ENCODE peak calls at places on chromosomes 2 and 18, in seven cellular contexts. One of them, this sample, is unnamed.

GRCh38 chr2:98875081-98875728 is 60.8 kb downstream of the CRACDL start:
- DNase-seq in bronchial epithelial cell: no peak
- DNase-seq in progenitor cell of endocrine pancreas: no peak
- DNase-seq in adrenal gland: no peak
- DNase-seq in psoas muscle: no peak
- DNase-seq in cardiac fibroblast: peak
- DNase-seq in PC-9: no peak
- DNase-seq in this sample: no peak

GRCh38 chr2:557635-558301 is 119.4 kb downstream of the TMEM18 start:
- DNase-seq in bronchial epithelial cell: no peak
- DNase-seq in progenitor cell of endocrine pancreas: no peak
- DNase-seq in adrenal gland: no peak
- DNase-seq in psoas muscle: no peak
- DNase-seq in cardiac fibroblast: no peak
- DNase-seq in PC-9: no peak
- DNase-seq in this sample: no peak

GRCh38 chr2:111930875-111931274 is 32.5 kb downstream of the MERTK start:
- DNase-seq in bronchial epithelial cell: peak
- DNase-seq in progenitor cell of endocrine pancreas: no peak
- DNase-seq in adrenal gland: no peak
- DNase-seq in psoas muscle: no peak
- DNase-seq in cardiac fibroblast: peak
- DNase-seq in PC-9: peak
- DNase-seq in this sample: peak

GRCh38 chr18:48052291-48052840 is 121.9 kb upstream of the SMAD2 start:
- DNase-seq in bronchial epithelial cell: no peak
- DNase-seq in progenitor cell of endocrine pancreas: no peak
- DNase-seq in adrenal gland: no peak
- DNase-seq in psoas muscle: no peak
- DNase-seq in cardiac fibroblast: no peak
- DNase-seq in PC-9: no peak
- DNase-seq in this sample: no peak

GRCh38 chr2:23042176-23042909 is 342.6 kb upstream of the KLHL29 start:
- DNase-seq in bronchial epithelial cell: no peak
- DNase-seq in progenitor cell of endocrine pancreas: no peak
- DNase-seq in adrenal gland: no peak
- DNase-seq in psoas muscle: no peak
- DNase-seq in cardiac fibroblast: peak
- DNase-seq in PC-9: peak
- DNase-seq in this sample: peak

GRCh38 chr2:218448934-218449333 is 30.0 kb downstream of the VIL1 start:
- DNase-seq in bronchial epithelial cell: peak
- DNase-seq in progenitor cell of endocrine pancreas: no peak
- DNase-seq in adrenal gland: no peak
- DNase-seq in psoas muscle: no peak
- DNase-seq in cardiac fibroblast: peak
- DNase-seq in PC-9: peak
- DNase-seq in this sample: peak

GRCh38 chr2:216909541-216910175 is 49.8 kb upstream of the TNP1 start:
- DNase-seq in bronchial epithelial cell: no peak
- DNase-seq in progenitor cell of endocrine pancreas: no peak
- DNase-seq in adrenal gland: no peak
- DNase-seq in psoas muscle: no peak
- DNase-seq in cardiac fibroblast: no peak
- DNase-seq in PC-9: no peak
- DNase-seq in this sample: no peak

GRCh38 chr2:218398437-218399390 is 954 bp upstream of the CTDSP1 start:
- DNase-seq in bronchial epithelial cell: peak
- DNase-seq in progenitor cell of endocrine pancreas: peak
- DNase-seq in adrenal gland: peak
- DNase-seq in psoas muscle: peak
- DNase-seq in cardiac fibroblast: peak
- DNase-seq in PC-9: peak
- DNase-seq in this sample: peak

GRCh38 chr2:121532347-121532766 is 1.7 kb downstream of the RNU4ATAC start:
- DNase-seq in bronchial epithelial cell: peak
- DNase-seq in progenitor cell of endocrine pancreas: no peak
- DNase-seq in adrenal gland: no peak
- DNase-seq in psoas muscle: no peak
- DNase-seq in cardiac fibroblast: peak
- DNase-seq in PC-9: no peak
- DNase-seq in this sample: no peak

GRCh38 chr18:8828300-8828699 is 122.9 kb downstream of the MTCL1 start:
- DNase-seq in bronchial epithelial cell: no peak
- DNase-seq in progenitor cell of endocrine pancreas: no peak
- DNase-seq in adrenal gland: no peak
- DNase-seq in psoas muscle: no peak
- DNase-seq in cardiac fibroblast: no peak
- DNase-seq in PC-9: no peak
- DNase-seq in this sample: no peak

GRCh38 chr2:128624425-128624795 is 305.7 kb upstream of the HS6ST1 start:
- DNase-seq in bronchial epithelial cell: no peak
- DNase-seq in progenitor cell of endocrine pancreas: no peak
- DNase-seq in adrenal gland: no peak
- DNase-seq in psoas muscle: peak
- DNase-seq in cardiac fibroblast: no peak
- DNase-seq in PC-9: no peak
- DNase-seq in this sample: no peak

GRCh38 chr2:223501604-223502003 is 100.6 kb downstream of the SCG2 start:
- DNase-seq in bronchial epithelial cell: peak
- DNase-seq in progenitor cell of endocrine pancreas: no peak
- DNase-seq in adrenal gland: no peak
- DNase-seq in psoas muscle: no peak
- DNase-seq in cardiac fibroblast: no peak
- DNase-seq in PC-9: no peak
- DNase-seq in this sample: no peak

GRCh38 chr18:57957210-57957609 is 86.8 kb upstream of the NEDD4L start:
- DNase-seq in bronchial epithelial cell: no peak
- DNase-seq in progenitor cell of endocrine pancreas: no peak
- DNase-seq in adrenal gland: no peak
- DNase-seq in psoas muscle: no peak
- DNase-seq in cardiac fibroblast: no peak
- DNase-seq in PC-9: no peak
- DNase-seq in this sample: no peak

GRCh38 chr18:25284861-25285574 is 66.9 kb downstream of the ZNF521 start:
- DNase-seq in bronchial epithelial cell: no peak
- DNase-seq in progenitor cell of endocrine pancreas: no peak
- DNase-seq in adrenal gland: no peak
- DNase-seq in psoas muscle: peak
- DNase-seq in cardiac fibroblast: peak
- DNase-seq in PC-9: no peak
- DNase-seq in this sample: no peak

GRCh38 chr2:65430515-65431416 is 1.6 kb downstream of the SPRED2 start:
- DNase-seq in bronchial epithelial cell: no peak
- DNase-seq in progenitor cell of endocrine pancreas: peak
- DNase-seq in adrenal gland: peak
- DNase-seq in psoas muscle: peak
- DNase-seq in cardiac fibroblast: peak
- DNase-seq in PC-9: peak
- DNase-seq in this sample: peak

GRCh38 chr2:72325592-72326422 is 178.1 kb upstream of the CYP26B1 start:
- DNase-seq in bronchial epithelial cell: peak
- DNase-seq in progenitor cell of endocrine pancreas: no peak
- DNase-seq in adrenal gland: peak
- DNase-seq in psoas muscle: no peak
- DNase-seq in cardiac fibroblast: peak
- DNase-seq in PC-9: no peak
- DNase-seq in this sample: peak
- TF ChIP-seq CTCF in bronchial epithelial cell: peak
- TF ChIP-seq CTCF in progenitor cell of endocrine pancreas: peak
- TF ChIP-seq CTCF in adrenal gland: peak
- TF ChIP-seq CTCF in psoas muscle: peak
- TF ChIP-seq CTCF in cardiac fibroblast: peak
- TF ChIP-seq CTCF in PC-9: peak
- TF ChIP-seq CTCF in this sample: peak

GRCh38 chr2:4992226-4992625 is 700.0 kb upstream of the SOX11 start:
- DNase-seq in bronchial epithelial cell: no peak
- DNase-seq in progenitor cell of endocrine pancreas: no peak
- DNase-seq in adrenal gland: no peak
- DNase-seq in psoas muscle: no peak
- DNase-seq in cardiac fibroblast: no peak
- DNase-seq in PC-9: no peak
- DNase-seq in this sample: peak
- TF ChIP-seq CTCF in bronchial epithelial cell: no peak
- TF ChIP-seq CTCF in progenitor cell of endocrine pancreas: no peak
- TF ChIP-seq CTCF in adrenal gland: no peak
- TF ChIP-seq CTCF in psoas muscle: peak
- TF ChIP-seq CTCF in cardiac fibroblast: no peak
- TF ChIP-seq CTCF in PC-9: no peak
- TF ChIP-seq CTCF in this sample: peak

DNA sequence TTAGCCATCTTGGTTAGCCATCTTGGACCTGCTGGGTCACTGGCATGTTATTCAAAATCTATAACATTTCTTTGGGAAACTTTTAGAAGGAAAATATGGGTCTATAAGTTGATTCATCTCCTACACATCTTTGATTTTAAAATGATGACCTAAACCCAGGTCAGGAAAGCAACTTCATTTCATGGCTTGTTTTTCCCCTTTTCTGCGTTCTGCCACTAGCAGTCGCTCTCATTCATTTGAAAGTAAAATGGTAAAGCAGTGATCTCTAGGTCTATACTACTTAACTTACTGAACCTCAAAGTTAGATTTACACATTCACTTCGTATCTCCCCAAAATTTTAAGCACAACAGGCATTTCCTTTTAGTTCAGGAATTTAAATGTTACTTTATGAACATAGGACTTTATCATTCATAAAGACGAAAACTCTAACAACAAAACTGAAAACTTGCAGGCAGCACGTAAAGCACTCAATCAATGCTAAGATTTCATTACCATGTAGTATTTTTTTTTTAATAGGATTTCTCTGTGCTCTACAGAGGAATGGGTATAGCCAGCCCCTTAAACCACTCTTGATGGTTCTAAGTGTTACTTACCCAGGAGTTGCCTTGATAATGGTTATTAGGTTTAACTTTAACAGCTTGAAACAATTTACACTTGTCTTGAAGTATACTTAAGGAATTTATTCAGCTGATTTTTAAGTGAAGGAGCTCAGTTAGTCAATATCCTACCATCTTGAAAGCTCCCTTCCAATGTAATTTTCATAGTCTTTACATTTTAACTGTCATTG is 62.5 kb downstream of the GORASP2 start:
- DNase-seq in bronchial epithelial cell: no peak
- DNase-seq in progenitor cell of endocrine pancreas: no peak
- DNase-seq in adrenal gland: no peak
- DNase-seq in psoas muscle: no peak
- DNase-seq in cardiac fibroblast: no peak
- DNase-seq in PC-9: no peak
- DNase-seq in this sample: no peak
- TF ChIP-seq CTCF in bronchial epithelial cell: peak
- TF ChIP-seq CTCF in progenitor cell of endocrine pancreas: no peak
- TF ChIP-seq CTCF in adrenal gland: no peak
- TF ChIP-seq CTCF in psoas muscle: no peak
- TF ChIP-seq CTCF in cardiac fibroblast: no peak
- TF ChIP-seq CTCF in PC-9: no peak
- TF ChIP-seq CTCF in this sample: no peak

GRCh38 chr18:10557085-10557677 is 31.4 kb downstream of the NAPG start:
- DNase-seq in bronchial epithelial cell: no peak
- DNase-seq in progenitor cell of endocrine pancreas: no peak
- DNase-seq in adrenal gland: no peak
- DNase-seq in psoas muscle: no peak
- DNase-seq in cardiac fibroblast: no peak
- DNase-seq in PC-9: no peak
- DNase-seq in this sample: no peak
- TF ChIP-seq CTCF in bronchial epithelial cell: no peak
- TF ChIP-seq CTCF in progenitor cell of endocrine pancreas: no peak
- TF ChIP-seq CTCF in adrenal gland: no peak
- TF ChIP-seq CTCF in psoas muscle: no peak
- TF ChIP-seq CTCF in cardiac fibroblast: no peak
- TF ChIP-seq CTCF in PC-9: no peak
- TF ChIP-seq CTCF in this sample: no peak

This sample was measured in MCF 10A.